ENCODE peak calls at places on chromosome 9, in eight cellular contexts. W, E, A, I, K, D, L and B are unnamed samples. For H3K4me1, the result is how much of the 10 kb centered on the place peaks cover.

GRCh38 chr9:15277400-15278137 is 29.4 kb downstream of the TTC39B start:
- DNase-seq in W (peak), E (peak), A (no peak), I (no peak), K (no peak), D (no peak), L (no peak), B (no peak)

GRCh38 chr9:137085918-137086530 is 761 bp upstream of the MAN1B1 start:
- DNase-seq in W (peak), E (peak), A (no peak), I (no peak), K (no peak), D (peak), L (no peak), B (peak)

GRCh38 chr9:74285075-74285474 is 212.1 kb upstream of the RORB start:
- DNase-seq in W (peak), E (no peak), A (no peak), I (no peak), K (no peak), D (no peak), L (no peak), B (no peak)

GRCh38 chr9:16286160-16286559 is 584.3 kb downstream of the BNC2 start:
- DNase-seq in W (no peak), E (no peak), A (no peak), I (no peak), K (no peak), D (no peak), L (no peak), B (no peak)

GRCh38 chr9:5631021-5631420 is 2.1 kb downstream of the RIC1 start:
- DNase-seq in W (no peak), E (no peak), A (no peak), I (no peak), K (no peak), D (no peak), L (no peak), B (no peak)

GRCh38 chr9:76452839-76453238 is 6.1 kb upstream of the GCNT1 start:
- DNase-seq in W (no peak), E (no peak), A (no peak), I (no peak), K (no peak), D (no peak), L (no peak), B (no peak)

GRCh38 chr9:134992755-134993124 is 75.0 kb upstream of the FCN1 start:
- DNase-seq in W (no peak), E (no peak), A (peak), I (peak), K (no peak), D (no peak), L (peak), B (no peak)

GRCh38 chr9:118522093-118523028 is 818.2 kb downstream of the TLR4 start:
- DNase-seq in W (peak), E (peak), A (no peak), I (no peak), K (peak), D (no peak), L (no peak), B (no peak)

GRCh38 chr9:33778700-33779351 is 16.5 kb upstream of the PRSS3 start:
- DNase-seq in W (peak), E (peak), A (peak), I (no peak), K (peak), D (peak), L (no peak), B (no peak)

GRCh38 chr9:78463750-78464149 is 166.8 kb downstream of the PSAT1 start:
- DNase-seq in W (no peak), E (no peak), A (no peak), I (no peak), K (no peak), D (no peak), L (no peak), B (no peak)

GRCh38 chr9:95783426-95783975 is 92.0 kb upstream of the ERCC6L2 start:
- DNase-seq in W (no peak), E (no peak), A (no peak), I (peak), K (no peak), D (no peak), L (no peak), B (no peak)

DNA sequence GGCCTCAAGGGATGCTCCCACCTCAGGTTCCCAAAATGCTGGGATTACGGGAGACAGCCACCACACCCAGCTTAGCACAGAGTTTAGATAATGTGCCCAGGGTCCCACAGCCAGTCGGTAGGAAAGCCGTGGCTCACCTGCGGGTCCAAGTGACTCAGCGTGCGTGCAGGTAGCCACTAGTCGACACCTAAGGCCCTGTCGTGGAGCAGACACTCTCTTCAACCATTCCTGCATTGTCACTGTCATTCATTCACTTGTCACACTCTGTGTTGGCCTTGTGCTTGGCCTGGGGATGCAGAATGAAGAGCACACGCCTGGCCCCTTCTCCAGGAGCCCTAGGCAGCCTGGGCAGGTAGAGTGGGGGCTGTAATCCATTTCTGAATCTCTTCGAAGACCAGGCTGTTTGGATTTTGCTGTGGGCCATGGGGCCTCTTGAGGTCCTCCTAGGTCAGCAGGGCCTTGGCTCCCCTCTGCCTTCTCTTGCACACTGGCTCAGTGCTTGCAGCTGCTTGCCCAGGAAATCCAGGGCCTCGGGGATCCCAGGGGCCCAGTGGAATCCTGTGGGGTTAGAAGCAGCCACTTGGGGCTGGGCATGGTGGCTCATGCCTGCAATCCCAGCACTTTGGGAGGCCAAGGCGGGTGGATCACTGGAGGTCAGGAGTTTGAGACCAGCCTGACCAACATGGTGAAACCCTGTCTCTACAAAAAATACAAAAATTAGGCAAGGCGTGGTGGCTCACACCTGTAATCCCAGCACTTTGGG is 6.1 kb upstream of the AIF1L start:
- DNase-seq in W (no peak), E (no peak), A (no peak), I (no peak), K (no peak), D (no peak), L (no peak), B (no peak)
- TF ChIP-seq CTCF in W (no peak), E (no peak), A (no peak), I (no peak), K (no peak), D (no peak), L (no peak), B (no peak)

GRCh38 chr9:93209097-93209496 is 25.2 kb downstream of the WNK2 start:
- DNase-seq in W (no peak), E (no peak), A (no peak), I (no peak), K (no peak), D (no peak), L (no peak), B (no peak)

GRCh38 chr9:93209576-93210323 is 25.8 kb downstream of the WNK2 start:
- DNase-seq in W (no peak), E (no peak), A (no peak), I (no peak), K (no peak), D (no peak), L (no peak), B (no peak)

GRCh38 chr9:93207326-93207814 is 23.4 kb downstream of the WNK2 start:
- DNase-seq in W (no peak), E (peak), A (peak), I (no peak), K (no peak), D (no peak), L (peak), B (peak)

GRCh38 chr9:93206576-93207155 is 22.7 kb downstream of the WNK2 start:
- DNase-seq in W (no peak), E (no peak), A (no peak), I (peak), K (no peak), D (no peak), L (no peak), B (no peak)

GRCh38 chr9:93207860-93208734 is 24.2 kb downstream of the WNK2 start:
- DNase-seq in W (no peak), E (no peak), A (no peak), I (no peak), K (no peak), D (no peak), L (no peak), B (no peak)
- H3K4me1 ChIP-seq in W (under half), E (half or more), A (under half), I (under half), K (under half), D (half or more), L (under half), B (under half)

DNA sequence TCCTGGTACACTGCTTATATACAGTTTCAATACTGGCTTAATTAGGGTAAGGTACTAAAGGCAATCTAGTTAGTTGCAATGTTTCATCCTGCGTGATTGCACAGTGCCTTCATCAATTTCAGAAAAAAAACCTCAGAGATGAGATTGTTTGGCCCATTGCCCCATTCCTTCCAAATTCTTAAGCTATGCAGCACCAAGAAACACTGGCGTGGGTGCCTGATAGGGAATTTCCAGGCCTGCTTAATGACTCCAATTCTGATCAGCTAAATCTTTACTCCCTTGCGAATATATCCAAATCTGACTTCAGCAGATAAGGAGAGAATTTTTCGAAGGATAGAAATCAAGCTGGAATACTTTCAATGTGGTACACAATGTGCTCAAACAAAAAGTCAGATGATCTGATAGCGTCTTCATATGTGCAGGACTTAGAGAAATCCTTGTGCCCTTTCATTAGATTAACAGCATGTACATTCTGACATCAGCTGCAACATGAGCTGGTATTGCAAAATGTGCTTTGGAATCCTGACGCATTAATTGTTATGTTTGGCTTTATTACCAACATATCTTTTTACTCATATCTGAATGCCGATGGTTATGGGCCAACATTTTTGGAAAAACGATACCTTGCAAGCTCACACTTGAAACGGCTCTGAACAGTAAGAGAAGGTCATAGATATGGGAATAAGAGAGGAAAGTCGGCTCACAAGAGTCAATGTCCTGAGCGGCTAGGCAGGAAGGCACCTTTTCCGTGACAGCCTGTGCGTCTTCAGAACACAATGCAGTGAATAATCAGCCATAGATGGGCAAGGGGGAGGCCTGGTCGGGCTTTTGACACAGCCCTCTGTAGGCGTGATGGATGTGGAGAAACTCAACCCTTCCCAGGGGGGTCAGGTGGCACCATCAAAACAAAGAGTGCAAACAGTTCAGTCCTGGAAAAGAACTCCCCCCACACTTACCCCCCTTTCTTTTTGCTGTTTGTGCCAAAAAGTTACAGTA is 36.3 kb upstream of the GAS1 start:
- DNase-seq in W (no peak), E (no peak), A (peak), I (no peak), K (no peak), D (no peak), L (no peak), B (peak)
- TF ChIP-seq EP300 in W (no peak), E (peak), A (peak), I (no peak), K (no peak), D (no peak), L (no peak), B (peak)

GRCh38 chr9:83707518-83707767 is 315 bp downstream of the UBQLN1 start:
- DNase-seq in W (no peak), E (no peak), A (peak), I (peak), K (no peak), D (peak), L (no peak), B (no peak)

GRCh38 chr9:83707768-83708514 is at the start of gene UBQLN1:
- DNase-seq in W (peak), E (peak), A (peak), I (peak), K (peak), D (peak), L (peak), B (peak)

GRCh38 chr9:83714316-83714715 is 6.6 kb upstream of the UBQLN1 start:
- DNase-seq in W (no peak), E (no peak), A (no peak), I (no peak), K (no peak), D (no peak), L (no peak), B (no peak)

GRCh38 chr9:83706703-83707517 is 848 bp downstream of the UBQLN1 start:
- DNase-seq in W (peak), E (peak), A (peak), I (peak), K (no peak), D (peak), L (peak), B (peak)

GRCh38 chr9:83708515-83709158 is 879 bp upstream of the UBQLN1 start:
- DNase-seq in W (peak), E (peak), A (peak), I (peak), K (no peak), D (peak), L (peak), B (no peak)
- TF ChIP-seq CTCF in W (peak), E (peak), A (peak), I (no peak), K (peak), D (no peak), L (no peak), B (no peak)

DNA sequence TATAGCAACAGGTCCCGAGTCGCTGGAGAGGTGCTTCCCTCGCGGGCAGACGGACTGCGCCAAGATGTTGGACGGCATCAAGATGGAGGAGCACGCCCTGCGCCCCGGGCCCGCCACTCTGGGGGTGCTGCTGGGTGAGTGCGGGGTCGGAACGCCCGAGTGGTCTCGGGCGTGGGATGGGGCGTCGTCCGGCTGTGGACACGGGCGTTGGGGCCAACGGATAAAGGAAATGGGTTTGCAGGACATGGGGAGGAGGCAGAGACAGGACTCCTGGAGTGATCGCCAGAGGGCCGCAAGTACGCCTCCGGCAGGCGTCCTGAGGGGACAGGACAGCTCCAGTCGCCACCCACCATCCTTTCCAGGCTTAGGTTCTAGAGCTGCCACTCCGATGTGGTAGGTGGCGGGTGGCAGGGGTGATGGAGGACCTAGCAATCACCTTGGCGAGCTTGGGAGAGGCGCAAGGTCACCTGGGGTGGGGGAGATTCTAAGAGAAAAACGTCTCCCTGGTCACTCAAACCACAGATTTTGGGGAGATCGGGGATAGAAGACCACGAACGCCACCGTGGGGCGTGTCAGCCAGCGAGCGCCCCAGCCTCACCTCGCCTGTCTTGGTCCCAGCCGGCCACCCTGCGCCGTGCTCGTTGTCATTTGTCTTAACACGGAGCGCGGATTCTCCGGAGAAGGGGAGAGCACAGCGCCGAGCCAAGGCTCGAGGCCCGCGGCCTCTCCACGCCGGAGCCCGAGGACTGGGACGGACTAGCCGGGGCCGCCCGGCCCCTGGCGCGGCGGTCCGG is 924 bp downstream of the LMX1B start:
- DNase-seq in W (no peak), E (peak), A (no peak), I (peak), K (no peak), D (no peak), L (peak), B (no peak)
- H3K4me1 ChIP-seq in W (under half), E (under half), A (half or more), I (half or more), K (under half), D (half or more), L (under half), B (under half)

DNA sequence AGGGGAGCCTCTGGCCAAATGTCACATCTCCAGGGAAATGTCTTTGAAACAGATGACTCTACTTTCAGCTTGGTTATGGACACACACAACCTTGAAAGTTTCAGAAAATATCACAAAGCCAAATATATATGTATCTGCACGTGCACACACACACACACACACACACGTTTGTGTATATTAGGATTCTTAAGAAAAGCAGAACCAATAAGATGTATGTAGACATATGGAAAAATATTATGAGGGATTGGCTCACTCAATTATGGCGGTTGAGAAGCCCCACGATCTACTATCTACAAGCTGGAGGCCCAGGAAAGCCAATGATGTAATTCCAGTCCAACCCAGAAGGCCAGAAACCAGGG is 194.9 kb downstream of the PALM2AKAP2 start:
- DNase-seq in W (no peak), E (no peak), A (no peak), I (no peak), K (no peak), D (no peak), L (no peak), B (no peak)
- TF ChIP-seq EP300 in W (no peak), E (no peak), A (no peak), I (no peak), K (no peak), D (no peak), L (no peak), B (no peak)

DNA sequence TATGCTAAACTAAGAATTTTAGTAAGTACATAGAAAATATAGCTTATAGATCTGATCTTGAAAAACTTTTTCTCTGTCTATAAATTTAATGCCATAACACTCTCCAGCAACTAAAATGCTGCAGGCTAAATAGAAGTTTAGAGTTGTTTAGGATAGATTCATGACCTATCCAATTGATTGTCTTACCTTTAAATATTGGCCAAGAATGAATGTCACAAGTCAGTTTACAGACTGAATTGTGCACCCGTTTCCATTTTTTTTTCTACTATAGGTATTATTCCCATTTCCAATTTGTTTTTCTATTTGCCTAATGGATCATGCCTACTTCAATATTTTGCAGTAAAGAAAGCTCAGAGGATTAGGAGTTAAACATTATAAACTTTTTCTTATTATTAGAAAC is 129.5 kb downstream of the MLLT3 start:
- DNase-seq in W (no peak), E (no peak), A (no peak), I (no peak), K (no peak), D (no peak), L (no peak), B (no peak)
- TF ChIP-seq CTCF in W (no peak), E (no peak), A (no peak), I (no peak), K (no peak), D (no peak), L (no peak), B (no peak)

GRCh38 chr9:99824378-99825157 is 2.9 kb downstream of the NR4A3 start:
- DNase-seq in W (no peak), E (peak), A (no peak), I (peak), K (no peak), D (peak), L (peak), B (peak)

GRCh38 chr9:99822096-99822595 is 461 bp downstream of the NR4A3 start:
- DNase-seq in W (no peak), E (no peak), A (no peak), I (peak), K (no peak), D (no peak), L (no peak), B (no peak)

GRCh38 chr9:99823392-99824377 is 2.0 kb downstream of the NR4A3 start:
- DNase-seq in W (peak), E (peak), A (no peak), I (peak), K (no peak), D (peak), L (peak), B (peak)

GRCh38 chr9:99821187-99822095 is at the start of gene NR4A3:
- DNase-seq in W (peak), E (peak), A (peak), I (peak), K (peak), D (peak), L (peak), B (peak)

GRCh38 chr9:99822596-99823391 is 1.1 kb downstream of the NR4A3 start:
- DNase-seq in W (peak), E (peak), A (peak), I (peak), K (no peak), D (peak), L (peak), B (peak)
- H3K4me1 ChIP-seq in W (under half), E (under half), A (half or more), I (half or more), K (under half), D (half or more), L (under half), B (under half)

GRCh38 chr9:136074706-136075105 is 20.4 kb downstream of the NACC2 start:
- DNase-seq in W (no peak), E (peak), A (no peak), I (peak), K (no peak), D (no peak), L (peak), B (no peak)
- TF ChIP-seq EP300 in W (no peak), E (no peak), A (no peak), I (no peak), K (no peak), D (no peak), L (no peak), B (no peak)